ENCODE peak calls at places on chromosomes 4 and X, in seven cellular contexts. T is osteoblast; D is cardiac muscle cell; Q is mesothelial cell of epicardium; G is heart right ventricle; P is psoas muscle; K is CD8-positive, alpha-beta T cell. C is an unnamed sample.

GRCh38 chr4:33577798-33578197 is 2666.5 kb downstream of the ARAP2 start:
- DNase-seq in D (no peak), T (no peak), K (no peak), P (no peak), Q (no peak), G (no peak), C (no peak)

GRCh38 chr4:8303081-8303480 is 33.5 kb downstream of the HTRA3 start:
- DNase-seq in P (peak; percentile 23), Q (no peak), D (no peak), T (no peak), G (no peak), K (no peak), C (no peak)

GRCh38 chr4:147530723-147531122 is 49.8 kb downstream of the EDNRA start:
- DNase-seq in Q (no peak), D (no peak), G (no peak), K (no peak), T (no peak), P (no peak), C (no peak)

GRCh38 chr4:7217453-7218310 is 25.3 kb downstream of the SORCS2 start:
- DNase-seq in D (no peak), K (no peak), P (no peak), G (no peak), Q (no peak), T (no peak), C (no peak)

GRCh38 chr4:146243141-146243882 is 29.0 kb downstream of the REELD1 start:
- DNase-seq in K (peak; percentile 24), T (no peak), P (peak; percentile 61), G (peak; percentile 16), Q (no peak), D (no peak), C (no peak)

GRCh38 chrX:22963186-22963585 is 36.6 kb upstream of the DDX53 start:
- DNase-seq in G (no peak), P (no peak), T (no peak), Q (no peak), K (no peak), D (no peak), C (no peak)

GRCh38 chr4:16505726-16506125 is 279.5 kb upstream of the TAPT1 start:
- DNase-seq in Q (no peak), D (peak; percentile 29), P (no peak), G (no peak), T (peak; percentile 15), K (no peak), C (no peak)

GRCh38 chr4:153267013-153267412 is 62.8 kb downstream of the TRIM2 start:
- DNase-seq in T (no peak), P (no peak), D (no peak), G (peak; percentile 18), K (no peak), Q (no peak), C (no peak)

GRCh38 chr4:173346074-173346473 is 11.9 kb upstream of the HMGB2 start:
- DNase-seq in K (no peak), D (no peak), P (no peak), T (no peak), G (no peak), Q (no peak), C (no peak)

GRCh38 chr4:110780538-110780937 is 157.7 kb upstream of the PITX2 start:
- DNase-seq in K (no peak), Q (no peak), P (no peak), T (no peak), G (no peak), D (no peak), C (no peak)

GRCh38 chr4:30828290-30828926 is 108.2 kb downstream of the PCDH7 start:
- DNase-seq in K (no peak), T (no peak), D (no peak), Q (no peak), P (no peak), G (no peak), C (no peak)

GRCh38 chrX:72128881-72129280 is 2.8 kb downstream of the RTL5 start:
- DNase-seq in D (peak; percentile 65), K (no peak), G (no peak), Q (no peak), P (no peak), T (peak; percentile 74), C (no peak)

GRCh38 chr4:8215001-8215427 is 15.9 kb downstream of the SH3TC1 start:
- DNase-seq in D (peak; percentile 46), G (no peak), K (no peak), P (no peak), T (peak; percentile 98), Q (no peak), C (no peak)

GRCh38 chr4:6779667-6780565 is 2.6 kb upstream of the KIAA0232 start:
- DNase-seq in G (no peak), T (peak; percentile 81), P (no peak), Q (no peak), D (peak; percentile 29), K (no peak), C (peak; percentile 64)

GRCh38 chr4:110514889-110515479 is 39.0 kb downstream of the ENPEP start:
- DNase-seq in T (no peak), D (peak; percentile 48), P (no peak), G (no peak), Q (no peak), K (no peak), C (no peak)

DNA sequence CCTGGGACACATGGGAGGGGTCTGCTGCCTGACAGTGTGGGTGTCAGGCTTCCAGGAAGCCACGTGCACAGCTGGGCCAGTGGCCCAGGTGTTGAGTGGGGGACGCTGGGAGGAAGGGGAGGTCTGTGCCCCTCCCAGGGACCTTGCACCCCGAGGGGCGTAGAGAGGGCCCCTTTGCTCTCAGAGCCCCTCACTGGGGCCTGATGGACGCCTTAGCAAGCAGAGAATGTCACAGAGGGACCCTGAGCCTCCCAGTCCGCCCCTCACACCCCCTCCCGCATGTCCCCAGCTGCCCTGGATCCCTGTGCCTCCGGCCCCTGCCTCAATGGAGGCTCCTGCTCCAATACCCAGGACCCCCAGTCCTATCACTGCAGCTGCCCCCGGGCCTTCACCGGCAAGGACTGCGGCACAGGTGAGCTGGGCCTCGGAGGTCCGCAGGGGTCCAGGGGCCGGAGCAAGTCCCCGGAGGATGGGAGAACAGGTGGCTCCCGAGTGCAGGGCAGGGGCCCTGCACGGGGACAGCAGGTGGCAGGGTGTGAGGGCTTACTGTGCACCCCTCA is 2.1 kb downstream of the HGFAC start:
- DNase-seq in K (no peak), Q (no peak), G (no peak), T (peak; percentile 90), P (peak; percentile 48), D (no peak), C (no peak)
- TF ChIP-seq CTCF in K (no peak), Q (peak; percentile 18), G (no peak), T (peak; percentile 29), P (no peak), D (no peak), C (no peak)

GRCh38 chrX:137926090-137926489 is 360.2 kb downstream of the ZIC3 start:
- DNase-seq in G (no peak), P (no peak), K (no peak), Q (no peak), T (no peak), D (peak; percentile 39), C (no peak)
- TF ChIP-seq CTCF in G (no peak), P (peak; percentile 17), K (no peak), Q (peak; percentile 53), T (no peak), D (no peak), C (peak; percentile 2)

DNA sequence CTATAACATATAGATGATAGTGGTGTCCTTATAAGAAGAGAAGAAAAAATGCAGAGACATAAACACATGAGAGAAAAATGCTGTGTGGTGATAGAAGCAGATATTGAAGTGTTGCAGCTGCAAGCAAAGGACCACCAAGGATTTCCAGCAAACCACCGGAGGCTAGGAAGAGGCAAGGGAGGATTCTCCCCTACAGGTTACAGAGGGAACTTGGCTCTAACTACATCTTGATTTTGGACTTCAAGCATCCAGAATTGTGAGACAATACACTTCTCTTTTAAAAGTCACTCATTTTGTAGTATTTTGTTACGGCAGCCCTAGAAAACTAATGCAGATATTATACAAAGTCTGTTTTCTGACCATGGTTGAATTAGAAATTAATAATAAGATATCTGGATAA is 30.4 kb upstream of the CHRDL1 start:
- DNase-seq in P (no peak), D (no peak), K (no peak), Q (no peak), T (no peak), G (no peak), C (no peak)
- TF ChIP-seq CTCF in P (no peak), D (no peak), K (no peak), Q (no peak), T (no peak), G (no peak), C (no peak)

GRCh38 chr4:128840711-128841318 is 31.3 kb downstream of the JADE1 start:
- DNase-seq in K (no peak), D (no peak), T (no peak), G (no peak), Q (no peak), P (no peak), C (no peak)
- TF ChIP-seq CTCF in K (no peak), D (no peak), T (peak; percentile 8), G (no peak), Q (no peak), P (no peak), C (no peak)

GRCh38 chrX:19906293-19906692 is 18.9 kb upstream of the SH3KBP1 start:
- DNase-seq in Q (no peak), G (no peak), T (no peak), P (no peak), K (no peak), D (no peak), C (no peak)

GRCh38 chrX:19902110-19902509 is 14.7 kb upstream of the SH3KBP1 start:
- DNase-seq in Q (no peak), K (no peak), T (no peak), P (no peak), G (peak; percentile 20), D (peak; percentile 20), C (no peak)

GRCh38 chrX:19909761-19910160 is 22.4 kb upstream of the SH3KBP1 start:
- DNase-seq in K (no peak), G (no peak), P (no peak), D (no peak), Q (no peak), T (no peak), C (no peak)

GRCh38 chrX:19907794-19908193 is 20.4 kb upstream of the SH3KBP1 start:
- DNase-seq in G (no peak), K (no peak), T (no peak), P (no peak), Q (no peak), D (no peak), C (no peak)

DNA sequence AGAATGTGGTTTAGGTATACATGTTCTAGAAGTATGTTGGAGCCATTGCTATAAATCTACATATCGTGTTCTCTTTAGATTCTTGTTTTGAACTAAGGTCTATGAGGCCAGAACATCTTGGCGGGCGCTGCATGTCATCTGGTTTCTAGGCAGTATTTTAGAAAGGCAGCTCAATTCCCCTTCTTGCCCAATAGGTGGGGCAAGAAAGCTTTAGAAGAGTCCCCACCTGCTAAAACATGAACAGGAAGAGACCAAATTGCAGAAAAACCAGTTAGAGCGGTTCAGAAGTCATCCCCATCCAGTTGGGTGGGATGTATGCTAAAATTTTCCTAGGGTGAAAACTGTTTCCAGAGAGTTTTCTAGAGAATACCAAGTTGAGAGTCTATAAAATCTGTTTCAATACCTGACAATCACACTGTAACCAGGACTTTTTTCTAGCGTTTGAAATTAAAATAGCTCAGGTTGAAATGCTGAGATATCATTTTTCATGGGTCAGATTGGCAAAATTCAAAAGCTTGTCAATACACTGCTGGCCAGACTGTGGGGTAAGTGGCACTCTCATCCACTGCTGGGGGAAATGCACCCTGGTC is 17.5 kb upstream of the SH3KBP1 start:
- DNase-seq in P (no peak), D (peak; percentile 39), Q (no peak), T (no peak), G (peak; percentile 4), K (no peak), C (no peak)
- TF ChIP-seq CTCF in P (peak; percentile 60), D (peak; percentile 66), Q (peak; percentile 26), T (peak; percentile 74), G (peak; percentile 63), K (peak; percentile 43), C (peak; percentile 61)